ENCODE peak calls at places on chromosomes 6 and 20, in five cellular contexts. One of them, this sample, is unnamed.

GRCh38 chr6:63347599-63347998 is 27.8 kb upstream of the LGSN start:
- DNase-seq in DND-41: no peak
- DNase-seq in CD8-positive, alpha-beta T cell: no peak
- DNase-seq in psoas muscle: no peak
- DNase-seq in astrocyte of the spinal cord: peak
- DNase-seq in this sample: no peak

GRCh38 chr6:109672204-109672603 is 18.8 kb downstream of the AK9 start:
- DNase-seq in DND-41: no peak
- DNase-seq in CD8-positive, alpha-beta T cell: no peak
- DNase-seq in psoas muscle: no peak
- DNase-seq in astrocyte of the spinal cord: no peak
- DNase-seq in this sample: no peak

GRCh38 chr6:30696432-30696831 is 5.6 kb upstream of the NRM start:
- DNase-seq in DND-41: no peak
- DNase-seq in CD8-positive, alpha-beta T cell: no peak
- DNase-seq in psoas muscle: no peak
- DNase-seq in astrocyte of the spinal cord: no peak
- DNase-seq in this sample: no peak

GRCh38 chr20:14829897-14830296 is 492.5 kb upstream of the FLRT3 start:
- DNase-seq in DND-41: no peak
- DNase-seq in CD8-positive, alpha-beta T cell: no peak
- DNase-seq in psoas muscle: no peak
- DNase-seq in astrocyte of the spinal cord: no peak
- DNase-seq in this sample: no peak

GRCh38 chr6:138724015-138724414 is 49.6 kb upstream of the CCDC28A start:
- DNase-seq in DND-41: no peak
- DNase-seq in CD8-positive, alpha-beta T cell: no peak
- DNase-seq in psoas muscle: peak
- DNase-seq in astrocyte of the spinal cord: peak
- DNase-seq in this sample: no peak

GRCh38 chr6:15553031-15553430 is 109.8 kb downstream of the DTNBP1 start:
- DNase-seq in DND-41: no peak
- DNase-seq in CD8-positive, alpha-beta T cell: no peak
- DNase-seq in psoas muscle: no peak
- DNase-seq in astrocyte of the spinal cord: no peak
- DNase-seq in this sample: no peak

GRCh38 chr6:143328885-143329284 is 121.6 kb downstream of the ADAT2 start:
- DNase-seq in DND-41: no peak
- DNase-seq in CD8-positive, alpha-beta T cell: no peak
- DNase-seq in psoas muscle: no peak
- DNase-seq in astrocyte of the spinal cord: no peak
- DNase-seq in this sample: no peak

GRCh38 chr20:51600950-51601349 is 58.4 kb upstream of the NFATC2 start:
- DNase-seq in DND-41: no peak
- DNase-seq in CD8-positive, alpha-beta T cell: no peak
- DNase-seq in psoas muscle: no peak
- DNase-seq in astrocyte of the spinal cord: no peak
- DNase-seq in this sample: no peak

GRCh38 chr6:44104661-44105060 is 22.6 kb downstream of the MRPL14 start:
- DNase-seq in DND-41: no peak
- DNase-seq in CD8-positive, alpha-beta T cell: no peak
- DNase-seq in psoas muscle: peak
- DNase-seq in astrocyte of the spinal cord: no peak
- DNase-seq in this sample: no peak

GRCh38 chr6:44126320-44127149 is 717 bp downstream of the MRPL14 start:
- DNase-seq in DND-41: peak
- DNase-seq in CD8-positive, alpha-beta T cell: peak
- DNase-seq in psoas muscle: peak
- DNase-seq in astrocyte of the spinal cord: peak
- DNase-seq in this sample: peak

GRCh38 chr6:33320315-33321181 is 3.0 kb upstream of the ZBTB22 start:
- DNase-seq in DND-41: no peak
- DNase-seq in CD8-positive, alpha-beta T cell: no peak
- DNase-seq in psoas muscle: peak
- DNase-seq in astrocyte of the spinal cord: peak
- DNase-seq in this sample: no peak

GRCh38 chr6:81465859-81466258 is 286.6 kb downstream of the TENT5A start:
- DNase-seq in DND-41: no peak
- DNase-seq in CD8-positive, alpha-beta T cell: no peak
- DNase-seq in psoas muscle: no peak
- DNase-seq in astrocyte of the spinal cord: peak
- DNase-seq in this sample: no peak

GRCh38 chr6:75171581-75172360 is 34.1 kb downstream of the COL12A1 start:
- DNase-seq in DND-41: no peak
- DNase-seq in CD8-positive, alpha-beta T cell: no peak
- DNase-seq in psoas muscle: no peak
- DNase-seq in astrocyte of the spinal cord: no peak
- DNase-seq in this sample: no peak

DNA sequence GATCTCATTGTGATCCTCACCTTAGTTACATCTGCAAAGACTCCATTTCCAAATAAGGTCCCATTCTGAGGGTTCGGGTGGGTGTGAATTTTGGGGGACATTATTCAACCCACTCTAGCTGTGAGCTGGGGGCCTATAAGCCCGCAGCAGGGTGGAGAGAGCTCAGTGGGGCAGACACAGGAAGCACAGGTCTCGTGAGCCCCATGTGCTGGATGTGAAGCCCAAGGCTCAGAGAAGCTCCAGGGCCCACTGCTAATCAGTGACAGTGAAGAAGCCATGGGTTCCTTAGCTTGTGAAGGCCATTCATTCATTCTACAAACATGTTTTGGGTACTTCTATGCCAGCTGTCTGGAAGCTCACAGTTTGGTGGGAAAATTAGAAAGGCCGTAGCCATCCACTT is 47.5 kb downstream of the CHMP4B start:
- DNase-seq in DND-41: no peak
- DNase-seq in CD8-positive, alpha-beta T cell: peak
- DNase-seq in psoas muscle: no peak
- DNase-seq in astrocyte of the spinal cord: no peak
- DNase-seq in this sample: no peak
- H3K4me3 ChIP-seq in DND-41: no peak
- H3K4me3 ChIP-seq in CD8-positive, alpha-beta T cell: no peak
- H3K4me3 ChIP-seq in psoas muscle: no peak
- H3K4me3 ChIP-seq in astrocyte of the spinal cord: no peak
- H3K4me3 ChIP-seq in this sample: no peak

GRCh38 chr20:47280668-47281067 is 75.8 kb downstream of the ZMYND8 start:
- DNase-seq in DND-41: no peak
- DNase-seq in CD8-positive, alpha-beta T cell: no peak
- DNase-seq in psoas muscle: no peak
- DNase-seq in astrocyte of the spinal cord: no peak
- DNase-seq in this sample: no peak
- H3K4me3 ChIP-seq in DND-41: no peak
- H3K4me3 ChIP-seq in CD8-positive, alpha-beta T cell: no peak
- H3K4me3 ChIP-seq in psoas muscle: no peak
- H3K4me3 ChIP-seq in astrocyte of the spinal cord: no peak
- H3K4me3 ChIP-seq in this sample: no peak

GRCh38 chr20:3032624-3033023 is 10.8 kb upstream of the GNRH2 start:
- DNase-seq in DND-41: no peak
- DNase-seq in CD8-positive, alpha-beta T cell: no peak
- DNase-seq in psoas muscle: peak
- DNase-seq in astrocyte of the spinal cord: no peak
- DNase-seq in this sample: no peak
- H3K4me3 ChIP-seq in DND-41: no peak
- H3K4me3 ChIP-seq in CD8-positive, alpha-beta T cell: no peak
- H3K4me3 ChIP-seq in psoas muscle: no peak
- H3K4me3 ChIP-seq in astrocyte of the spinal cord: no peak
- H3K4me3 ChIP-seq in this sample: no peak

DNA sequence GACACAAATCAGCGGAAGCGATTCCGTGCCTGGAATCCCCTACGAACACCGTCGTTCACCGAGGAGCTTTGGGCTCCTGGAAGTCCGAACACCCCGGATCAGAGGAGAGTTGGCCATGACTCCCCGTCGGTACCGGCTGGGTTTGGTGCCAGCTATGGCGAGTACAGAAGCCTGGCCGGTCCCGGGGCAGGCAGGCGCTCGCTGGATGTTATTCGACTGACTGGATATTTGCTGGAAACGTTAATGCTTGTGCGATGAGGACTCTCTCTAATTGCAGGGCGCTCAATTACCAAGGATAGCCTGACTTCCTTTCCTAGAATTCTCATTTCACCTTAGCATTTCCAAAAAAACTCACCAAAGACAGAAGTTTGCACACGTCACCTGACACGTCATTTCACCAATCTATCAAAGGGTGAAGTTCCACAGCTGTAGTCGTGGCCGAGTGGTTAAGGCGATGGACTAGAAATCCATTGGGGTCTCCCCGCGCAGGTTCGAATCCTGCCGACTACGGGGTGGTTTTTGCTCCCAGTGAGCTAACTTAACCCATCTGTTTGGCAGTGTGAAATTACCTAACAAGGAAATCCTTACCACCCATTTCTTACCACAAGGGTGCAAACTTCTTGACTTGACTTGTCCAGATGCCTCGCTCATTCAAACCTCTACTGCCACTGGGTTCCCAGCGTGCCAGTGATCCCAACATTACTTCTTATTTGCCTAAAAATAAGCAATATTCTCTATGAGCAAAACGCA is 22.7 kb upstream of the ZNF184 start:
- DNase-seq in DND-41: no peak
- DNase-seq in CD8-positive, alpha-beta T cell: peak
- DNase-seq in psoas muscle: peak
- DNase-seq in astrocyte of the spinal cord: peak
- DNase-seq in this sample: no peak
- H3K4me3 ChIP-seq in DND-41: no peak
- H3K4me3 ChIP-seq in CD8-positive, alpha-beta T cell: peak
- H3K4me3 ChIP-seq in psoas muscle: peak
- H3K4me3 ChIP-seq in astrocyte of the spinal cord: peak
- H3K4me3 ChIP-seq in this sample: peak

GRCh38 chr20:57400821-57401564 is 9.8 kb downstream of the RBM38 start:
- DNase-seq in DND-41: no peak
- DNase-seq in CD8-positive, alpha-beta T cell: peak
- DNase-seq in psoas muscle: peak
- DNase-seq in astrocyte of the spinal cord: no peak
- DNase-seq in this sample: no peak

GRCh38 chr20:57399587-57400261 is 8.5 kb downstream of the RBM38 start:
- DNase-seq in DND-41: no peak
- DNase-seq in CD8-positive, alpha-beta T cell: peak
- DNase-seq in psoas muscle: peak
- DNase-seq in astrocyte of the spinal cord: no peak
- DNase-seq in this sample: no peak

GRCh38 chr20:57398901-57399535 is 7.8 kb downstream of the RBM38 start:
- DNase-seq in DND-41: no peak
- DNase-seq in CD8-positive, alpha-beta T cell: peak
- DNase-seq in psoas muscle: peak
- DNase-seq in astrocyte of the spinal cord: no peak
- DNase-seq in this sample: no peak

GRCh38 chr20:57401565-57401918 is 10.3 kb downstream of the RBM38 start:
- DNase-seq in DND-41: no peak
- DNase-seq in CD8-positive, alpha-beta T cell: peak
- DNase-seq in psoas muscle: no peak
- DNase-seq in astrocyte of the spinal cord: no peak
- DNase-seq in this sample: no peak

GRCh38 chr20:57400262-57400701 is 9.1 kb downstream of the RBM38 start:
- DNase-seq in DND-41: no peak
- DNase-seq in CD8-positive, alpha-beta T cell: peak
- DNase-seq in psoas muscle: peak
- DNase-seq in astrocyte of the spinal cord: no peak
- DNase-seq in this sample: no peak
- H3K4me3 ChIP-seq in DND-41: no peak
- H3K4me3 ChIP-seq in CD8-positive, alpha-beta T cell: peak
- H3K4me3 ChIP-seq in psoas muscle: peak
- H3K4me3 ChIP-seq in astrocyte of the spinal cord: no peak
- H3K4me3 ChIP-seq in this sample: peak